ENCODE peak calls at places on chromosomes 3 and 15, in five cellular contexts. P is H9, J is mesenchymal stem cell, U is H1, B is trophoblast cell. C is an unnamed sample.

GRCh38 chr15:101256756-101257155 is 4.9 kb upstream of the CHSY1 start:
- DNase-seq in J (no peak), U (no peak), B (no peak), P (no peak), C (no peak)

GRCh38 chr15:66901336-66902100 is 163.9 kb upstream of the SMAD3 start:
- DNase-seq in U (no peak), P (no peak), J (peak), B (no peak), C (no peak)

GRCh38 chr15:90212221-90213079 is 11.3 kb downstream of the SEMA4B start:
- DNase-seq in U (no peak), J (no peak), B (peak), P (no peak), C (no peak)

GRCh38 chr3:31953091-31953490 is 28.0 kb downstream of the OSBPL10 start:
- DNase-seq in J (no peak), B (no peak), P (no peak), U (no peak), C (no peak)

GRCh38 chr15:35784745-35785144 is 238.8 kb upstream of the DPH6 start:
- DNase-seq in U (no peak), P (no peak), J (peak), B (no peak), C (no peak)

GRCh38 chr3:1404270-1404669 is 311.4 kb downstream of the CNTN6 start:
- DNase-seq in P (peak), J (peak), U (no peak), B (peak), C (peak)

GRCh38 chr15:74243431-74243830 is 7.3 kb downstream of the CCDC33 start:
- DNase-seq in P (no peak), U (no peak), J (no peak), B (no peak), C (no peak)

GRCh38 chr15:57554063-57554820 is 37.5 kb upstream of the MYZAP start:
- DNase-seq in J (no peak), P (no peak), B (peak), U (no peak), C (no peak)

GRCh38 chr3:11582123-11582968 is 61.4 kb downstream of the VGLL4 start:
- DNase-seq in U (peak), J (peak), P (peak), B (no peak), C (no peak)

GRCh38 chr3:76367281-76367680 is 581.9 kb upstream of the ZNF717 start:
- DNase-seq in J (peak), P (no peak), B (no peak), U (no peak), C (no peak)

GRCh38 chr3:167908745-167909442 is 173.4 kb downstream of the SERPINI1 start:
- DNase-seq in U (no peak), P (no peak), B (no peak), J (no peak), C (no peak)

GRCh38 chr3:11764931-11765363 is 81.7 kb downstream of the TAMM41 start:
- DNase-seq in U (no peak), P (no peak), B (peak), J (peak), C (no peak)

GRCh38 chr3:183502782-183503181 is 52.7 kb downstream of the KLHL6 start:
- DNase-seq in P (no peak), J (no peak), U (no peak), B (peak), C (no peak)

GRCh38 chr3:101932326-101933108 is 83.2 kb downstream of the NFKBIZ start:
- DNase-seq in B (no peak), U (no peak), J (no peak), P (no peak), C (no peak)

GRCh38 chr15:88337993-88338392 is 81.5 kb upstream of the NTRK3 start:
- DNase-seq in U (no peak), P (no peak), J (no peak), B (peak), C (no peak)

GRCh38 chr3:12884104-12884742 is 42.9 kb upstream of the RPL32 start:
- DNase-seq in U (no peak), B (no peak), J (no peak), P (no peak), C (no peak)

GRCh38 chr3:182284793-182285192 is 508.5 kb upstream of the ATP11B start:
- DNase-seq in B (no peak), U (peak), J (no peak), P (peak), C (no peak)

GRCh38 chr15:62446984-62447383 is 281.9 kb upstream of the C2CD4B start:
- DNase-seq in J (no peak), U (no peak), B (no peak), P (no peak), C (no peak)
- H2BK12ac ChIP-seq in J (no peak), U (no peak), B (no peak), P (no peak), C (no peak)

GRCh38 chr15:40047413-40048154 is 8.6 kb upstream of the SRP14 start:
- DNase-seq in B (peak), P (no peak), J (peak), U (peak), C (no peak)
- H3K23ac ChIP-seq in B (no peak), P (no peak), J (peak), U (no peak), C (no peak)

DNA sequence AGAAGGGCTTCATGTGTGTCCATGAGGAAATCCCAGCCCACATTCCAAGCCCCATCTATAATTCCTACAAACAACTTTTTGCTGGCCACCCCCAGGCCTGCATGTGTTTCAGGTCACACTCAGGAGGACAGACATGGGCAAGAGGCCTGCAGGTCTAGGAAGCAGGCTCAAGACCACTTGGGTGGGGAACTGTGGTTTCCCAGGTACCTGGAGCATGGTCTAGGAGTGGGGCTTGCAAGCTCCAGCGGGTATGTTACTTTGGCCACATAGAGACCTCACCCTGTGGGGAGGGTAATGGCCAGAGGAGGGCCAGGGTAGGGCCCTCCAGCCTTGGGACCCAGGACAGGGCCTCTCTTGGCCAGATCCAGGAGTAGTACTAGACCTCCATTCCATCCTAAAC is 22.1 kb downstream of the EAF1 start:
- DNase-seq in B (no peak), U (no peak), J (no peak), P (no peak), C (no peak)
- H2BK12ac ChIP-seq in B (no peak), U (no peak), J (no peak), P (no peak), C (peak)

DNA sequence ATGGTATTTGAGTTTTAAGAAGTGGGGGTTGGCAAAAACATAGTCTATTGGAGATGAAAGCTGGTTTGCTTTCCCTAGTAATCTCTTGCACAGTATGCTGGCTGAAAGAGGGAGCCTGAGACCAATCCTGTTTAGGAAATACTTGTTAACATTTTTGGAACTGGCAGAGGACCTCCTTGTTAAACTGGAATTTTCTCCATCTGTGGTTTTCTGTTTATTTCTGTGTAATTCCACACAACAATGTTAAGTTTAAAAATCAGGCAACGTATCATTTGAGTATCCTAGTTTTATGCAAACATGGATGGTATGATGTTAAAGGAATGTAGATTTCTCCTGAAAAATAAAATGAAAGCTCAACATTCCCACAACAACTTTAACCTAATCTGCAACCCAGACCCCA is 536.0 kb upstream of the TBL1XR1 start:
- DNase-seq in P (no peak), U (no peak), J (no peak), B (no peak), C (no peak)
- H3K23ac ChIP-seq in P (no peak), U (no peak), J (no peak), B (no peak), C (no peak)

GRCh38 chr3:166071-166470 is 30.5 kb upstream of the CHL1 start:
- DNase-seq in P (no peak), J (no peak), B (no peak), U (no peak), C (peak)
- H2BK12ac ChIP-seq in P (no peak), J (no peak), B (no peak), U (no peak), C (no peak)

DNA sequence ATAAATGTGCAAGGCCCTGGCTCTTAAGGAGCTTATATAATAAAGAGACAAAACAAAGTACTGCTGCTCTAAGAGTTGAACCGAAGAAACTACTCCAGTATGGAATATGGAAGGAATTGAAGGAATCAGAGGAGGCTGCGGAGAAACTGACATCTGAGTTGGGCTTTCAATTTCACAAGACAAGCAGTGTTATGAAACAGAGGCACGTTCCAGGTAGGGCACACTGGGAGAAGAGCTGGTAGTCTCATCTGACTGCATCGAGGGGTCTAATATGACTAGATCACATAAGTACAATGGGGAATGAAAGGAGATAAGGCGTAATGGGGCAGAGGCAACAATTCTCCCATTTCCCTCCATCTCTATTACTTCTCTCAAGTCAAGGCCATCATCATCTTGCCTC is 68.3 kb upstream of the CDAN1 start:
- DNase-seq in B (no peak), P (no peak), J (no peak), U (no peak), C (no peak)
- H3K23ac ChIP-seq in B (no peak), P (no peak), J (no peak), U (no peak), C (no peak)